ENCODE peak calls at places on chromosomes 3 and 15, in ten cellular contexts. X is HCT116; R is brain microvascular endothelial cell; K is RCC 7860; Q is NCI-H1417; A is stimulated activated CD8-positive, alpha-beta memory T cell treated with anti-CD3 and anti-CD28 coated beads, Interleukin-2, amount 100 ng/mL, for 48 hours; M is kidney glomerular epithelial cell; I is activated CD8-positive, alpha-beta T cell treated with anti-CD3 and anti-CD28 coated beads, Interleukin-2, amount 10 ng/mL, durations not matched to agents 7 days and 5 days; U is HTR-8/SVneo; Z is omental fat pad. D is an unnamed sample.

GRCh38 chr3:139677341-139678155 is at the start of gene NMNAT3:
- DNase-seq in U (peak), M (peak), K (no peak), I (peak), X (peak), Z (peak), Q (peak), R (peak), A (peak), D (peak)

GRCh38 chr15:56868251-56868650 is 50.2 kb upstream of the TCF12 start:
- DNase-seq in I (no peak), X (no peak), Q (no peak), A (no peak), R (no peak), M (no peak), Z (no peak), K (no peak), U (no peak), D (peak)

GRCh38 chr3:154243353-154243752 is 80.9 kb downstream of the DHX36 start:
- DNase-seq in U (no peak), K (no peak), I (no peak), R (peak), M (no peak), Q (no peak), X (no peak), A (no peak), Z (no peak), D (no peak)

GRCh38 chr3:13801361-13802214 is 78.3 kb downstream of the WNT7A start:
- DNase-seq in Q (no peak), K (no peak), M (no peak), R (no peak), I (no peak), X (no peak), Z (no peak), U (peak), A (no peak), D (peak)

GRCh38 chr15:77468896-77469295 is 48.2 kb downstream of the HMG20A start:
- DNase-seq in X (no peak), K (no peak), R (no peak), U (no peak), I (no peak), M (no peak), A (no peak), Q (no peak), Z (no peak), D (no peak)

GRCh38 chr3:22620498-22620897 is 582.6 kb upstream of the UBE2E2 start:
- DNase-seq in A (no peak), R (no peak), Z (no peak), Q (no peak), M (no peak), K (no peak), U (no peak), X (no peak), I (no peak), D (no peak)

GRCh38 chr3:38957296-38957695 is 94.4 kb downstream of the SCN11A start:
- DNase-seq in U (no peak), A (no peak), M (no peak), Z (no peak), K (no peak), Q (no peak), R (no peak), I (no peak), X (no peak), D (no peak)

GRCh38 chr3:49519266-49519665 is 35.0 kb upstream of the BSN start:
- DNase-seq in Q (no peak), R (no peak), Z (no peak), A (no peak), M (no peak), X (no peak), U (no peak), I (no peak), K (no peak), D (no peak)

GRCh38 chr15:98838387-98839259 is 169.0 kb downstream of the PGPEP1L start:
- DNase-seq in Q (no peak), Z (no peak), U (no peak), R (no peak), M (no peak), I (no peak), X (no peak), K (no peak), A (no peak), D (no peak)

GRCh38 chr3:128598884-128599664 is 51.5 kb downstream of the RPN1 start:
- DNase-seq in K (no peak), I (no peak), Z (no peak), A (no peak), R (no peak), M (no peak), X (no peak), Q (no peak), U (no peak), D (no peak)

GRCh38 chr15:69855601-69856000 is 242.1 kb downstream of the TLE3 start:
- DNase-seq in I (no peak), A (no peak), U (peak), Q (no peak), Z (no peak), R (peak), X (no peak), M (no peak), K (no peak), D (no peak)

GRCh38 chr3:151969026-151969658 is 95.7 kb downstream of the SUCNR1 start:
- DNase-seq in K (no peak), R (no peak), Z (no peak), A (no peak), M (no peak), I (no peak), X (no peak), Q (no peak), U (no peak), D (no peak)

GRCh38 chr15:20346082-20346805 is 195.4 kb downstream of the GOLGA6L6 start:
- DNase-seq in Q (no peak), U (no peak), X (no peak), A (no peak), Z (peak), R (no peak), K (no peak), I (no peak), M (no peak), D (no peak)

GRCh38 chr3:89488800-89489580 is 381.6 kb downstream of the EPHA3 start:
- DNase-seq in Q (no peak), A (no peak), R (no peak), X (no peak), K (no peak), Z (no peak), M (no peak), U (no peak), I (no peak), D (no peak)

GRCh38 chr15:70576683-70577082 is 186.7 kb downstream of the UACA start:
- DNase-seq in Q (no peak), U (no peak), A (no peak), K (no peak), R (no peak), Z (no peak), X (no peak), M (no peak), I (no peak), D (no peak)

GRCh38 chr15:84112025-84112424 is 123.5 kb upstream of the GOLGA6L4 start:
- DNase-seq in M (no peak), I (no peak), X (no peak), R (no peak), Q (no peak), U (no peak), Z (no peak), K (no peak), A (no peak), D (no peak)

GRCh38 chr3:44476181-44476599 is 1.3 kb downstream of the ZNF445 start:
- DNase-seq in I (no peak), A (no peak), R (peak), U (no peak), K (no peak), M (peak), Z (no peak), X (no peak), Q (no peak), D (no peak)

GRCh38 chr3:167115331-167115934 is 264.7 kb downstream of the ZBBX start:
- DNase-seq in Q (no peak), U (no peak), M (no peak), I (no peak), K (no peak), R (no peak), X (no peak), A (no peak), Z (no peak), D (no peak)

GRCh38 chr15:39468341-39468740 is 112.5 kb upstream of the THBS1 start:
- DNase-seq in M (no peak), U (no peak), I (no peak), Q (no peak), X (no peak), A (no peak), K (no peak), R (no peak), Z (no peak), D (no peak)